ENCODE peak calls at places on chromosomes 7 and 10, in six cellular contexts. One of them, this sample, is unnamed.
A peak's percentile ranks its signal among the peaks of the same experiment; 100 is the strongest.

GRCh38 chr7:47380325-47381131 is 201.4 kb downstream of the TNS3 start:
- DNase-seq in neural crest cell: no peak
- DNase-seq in AML-193: no peak
- DNase-seq in EH: peak; percentile 47
- DNase-seq in fibroblast of the aortic adventitia: peak; percentile 76
- DNase-seq in HuH-7.5: no peak
- DNase-seq in this sample: peak; percentile 85

GRCh38 chr10:71392791-71393781 is 3.6 kb upstream of the CDH23 start:
- DNase-seq in EH: no peak
- DNase-seq in AML-193: no peak
- DNase-seq in HuH-7.5: no peak
- DNase-seq in fibroblast of the aortic adventitia: no peak
- DNase-seq in neural crest cell: no peak
- DNase-seq in this sample: no peak

GRCh38 chr10:80453715-80454525 is at the start of gene TSPAN14:
- DNase-seq in EH: peak; percentile 86
- DNase-seq in AML-193: peak; percentile 53
- DNase-seq in neural crest cell: peak; percentile 69
- DNase-seq in HuH-7.5: peak; percentile 69
- DNase-seq in fibroblast of the aortic adventitia: peak; percentile 79
- DNase-seq in this sample: peak; percentile 92

GRCh38 chr10:20855398-20856038 is 41.6 kb downstream of the NEBL start:
- DNase-seq in HuH-7.5: no peak
- DNase-seq in AML-193: peak; percentile 24
- DNase-seq in neural crest cell: no peak
- DNase-seq in EH: peak; percentile 5
- DNase-seq in fibroblast of the aortic adventitia: peak; percentile 54
- DNase-seq in this sample: peak; percentile 65

GRCh38 chr7:4265056-4265455 is 417.0 kb upstream of the FOXK1 start:
- DNase-seq in HuH-7.5: no peak
- DNase-seq in EH: no peak
- DNase-seq in AML-193: no peak
- DNase-seq in neural crest cell: no peak
- DNase-seq in fibroblast of the aortic adventitia: no peak
- DNase-seq in this sample: no peak

GRCh38 chr7:29204491-29205281 is 10.1 kb downstream of the CHN2 start:
- DNase-seq in HuH-7.5: peak; percentile 20
- DNase-seq in neural crest cell: no peak
- DNase-seq in EH: no peak
- DNase-seq in AML-193: no peak
- DNase-seq in fibroblast of the aortic adventitia: no peak
- DNase-seq in this sample: no peak

GRCh38 chr7:108164946-108165345 is 34.8 kb upstream of the LAMB4 start:
- DNase-seq in AML-193: no peak
- DNase-seq in HuH-7.5: no peak
- DNase-seq in neural crest cell: no peak
- DNase-seq in fibroblast of the aortic adventitia: no peak
- DNase-seq in EH: no peak
- DNase-seq in this sample: no peak

GRCh38 chr7:155009570-155010157 is 6.7 kb upstream of the PAXIP1 start:
- DNase-seq in HuH-7.5: no peak
- DNase-seq in EH: peak; percentile 4
- DNase-seq in AML-193: peak; percentile 48
- DNase-seq in fibroblast of the aortic adventitia: no peak
- DNase-seq in neural crest cell: no peak
- DNase-seq in this sample: peak; percentile 5

GRCh38 chr7:43764039-43764789 is 5.7 kb downstream of the BLVRA start:
- DNase-seq in AML-193: no peak
- DNase-seq in EH: no peak
- DNase-seq in neural crest cell: no peak
- DNase-seq in fibroblast of the aortic adventitia: no peak
- DNase-seq in HuH-7.5: peak; percentile 25
- DNase-seq in this sample: peak; percentile 43

GRCh38 chr10:14971867-14972448 is 12.8 kb downstream of the MEIG1 start:
- DNase-seq in fibroblast of the aortic adventitia: peak; percentile 10
- DNase-seq in HuH-7.5: no peak
- DNase-seq in neural crest cell: peak; percentile 26
- DNase-seq in EH: peak; percentile 33
- DNase-seq in AML-193: no peak
- DNase-seq in this sample: peak; percentile 38

GRCh38 chr7:96297873-96298272 is 24.0 kb downstream of the SLC25A13 start:
- DNase-seq in neural crest cell: no peak
- DNase-seq in AML-193: no peak
- DNase-seq in fibroblast of the aortic adventitia: no peak
- DNase-seq in EH: no peak
- DNase-seq in HuH-7.5: no peak
- DNase-seq in this sample: no peak

GRCh38 chr10:103273026-103273425 is 3.9 kb upstream of the INA start:
- DNase-seq in neural crest cell: no peak
- DNase-seq in EH: peak; percentile 100
- DNase-seq in AML-193: no peak
- DNase-seq in fibroblast of the aortic adventitia: peak; percentile 98
- DNase-seq in HuH-7.5: no peak
- DNase-seq in this sample: peak; percentile 94

GRCh38 chr7:131830681-131831080 is 274.3 kb upstream of the PODXL start:
- DNase-seq in AML-193: no peak
- DNase-seq in EH: no peak
- DNase-seq in HuH-7.5: no peak
- DNase-seq in fibroblast of the aortic adventitia: no peak
- DNase-seq in neural crest cell: no peak
- DNase-seq in this sample: no peak

GRCh38 chr10:80504897-80505465 is 32.7 kb upstream of the SH2D4B start:
- DNase-seq in HuH-7.5: no peak
- DNase-seq in fibroblast of the aortic adventitia: no peak
- DNase-seq in EH: no peak
- DNase-seq in neural crest cell: no peak
- DNase-seq in AML-193: no peak
- DNase-seq in this sample: no peak

GRCh38 chr7:1883031-1883761 is 213.1 kb downstream of the ELFN1 start:
- DNase-seq in AML-193: no peak
- DNase-seq in fibroblast of the aortic adventitia: peak; percentile 64
- DNase-seq in HuH-7.5: no peak
- DNase-seq in neural crest cell: no peak
- DNase-seq in EH: peak; percentile 98
- DNase-seq in this sample: peak; percentile 66

GRCh38 chr7:7221602-7222038 is 39.3 kb downstream of the C1GALT1 start:
- DNase-seq in neural crest cell: no peak
- DNase-seq in AML-193: no peak
- DNase-seq in HuH-7.5: no peak
- DNase-seq in EH: peak; percentile 84
- DNase-seq in fibroblast of the aortic adventitia: peak; percentile 92
- DNase-seq in this sample: peak; percentile 83

GRCh38 chr10:129761981-129762956 is 201.8 kb downstream of the EBF3 start:
- DNase-seq in fibroblast of the aortic adventitia: no peak
- DNase-seq in EH: no peak
- DNase-seq in neural crest cell: no peak
- DNase-seq in AML-193: no peak
- DNase-seq in HuH-7.5: no peak
- DNase-seq in this sample: no peak

GRCh38 chr10:124732931-124733536 is 11.1 kb downstream of the FAM53B start:
- DNase-seq in EH: no peak
- DNase-seq in AML-193: no peak
- DNase-seq in fibroblast of the aortic adventitia: peak; percentile 32
- DNase-seq in neural crest cell: no peak
- DNase-seq in HuH-7.5: no peak
- DNase-seq in this sample: no peak

GRCh38 chr7:138746073-138746472 is 44.9 kb upstream of the SVOPL start:
- DNase-seq in AML-193: no peak
- DNase-seq in neural crest cell: no peak
- DNase-seq in EH: no peak
- DNase-seq in HuH-7.5: no peak
- DNase-seq in fibroblast of the aortic adventitia: no peak
- DNase-seq in this sample: no peak

GRCh38 chr7:90173127-90173844 is 19.0 kb downstream of the STEAP1 start:
- DNase-seq in AML-193: no peak
- DNase-seq in EH: peak; percentile 49
- DNase-seq in fibroblast of the aortic adventitia: peak; percentile 22
- DNase-seq in neural crest cell: no peak
- DNase-seq in HuH-7.5: no peak
- DNase-seq in this sample: no peak

GRCh38 chr7:12757443-12757842 is 70.0 kb downstream of the ARL4A start:
- DNase-seq in AML-193: no peak
- DNase-seq in HuH-7.5: no peak
- DNase-seq in fibroblast of the aortic adventitia: peak; percentile 91
- DNase-seq in EH: peak; percentile 90
- DNase-seq in neural crest cell: no peak
- DNase-seq in this sample: peak; percentile 88

GRCh38 chr10:101230185-101230917 is 1.1 kb upstream of the LBX1 start:
- DNase-seq in EH: no peak
- DNase-seq in HuH-7.5: peak; percentile 87
- DNase-seq in fibroblast of the aortic adventitia: no peak
- DNase-seq in AML-193: no peak
- DNase-seq in neural crest cell: no peak
- DNase-seq in this sample: no peak

GRCh38 chr7:32257632-32258031 is 187.4 kb upstream of the PDE1C start:
- DNase-seq in neural crest cell: no peak
- DNase-seq in HuH-7.5: no peak
- DNase-seq in fibroblast of the aortic adventitia: no peak
- DNase-seq in EH: no peak
- DNase-seq in AML-193: no peak
- DNase-seq in this sample: no peak

GRCh38 chr7:126005064-126005463 is 1075.4 kb upstream of the POT1 start:
- DNase-seq in HuH-7.5: no peak
- DNase-seq in fibroblast of the aortic adventitia: no peak
- DNase-seq in AML-193: no peak
- DNase-seq in EH: no peak
- DNase-seq in neural crest cell: no peak
- DNase-seq in this sample: no peak

GRCh38 chr7:21972397-21972784 is 26.7 kb upstream of the CDCA7L start:
- DNase-seq in neural crest cell: no peak
- DNase-seq in EH: no peak
- DNase-seq in HuH-7.5: no peak
- DNase-seq in AML-193: no peak
- DNase-seq in fibroblast of the aortic adventitia: no peak
- DNase-seq in this sample: no peak